ENCODE peak calls at places on chromosome 7, in four cellular contexts. One of them, this sample, is unnamed.
A peak's percentile ranks its signal among the peaks of the same experiment; 100 is the strongest.

GRCh38 chr7:17941171-17941490 is 837 bp upstream of the SNX13 start:
- DNase-seq in AG04450: no peak
- DNase-seq in NCI-H1436: no peak
- DNase-seq in stimulated activated CD4-positive, alpha-beta T cell treated with anti-CD3 and anti-CD28 coated beads, Interleukin-4, amount 100 ng/mL, for 48 hours: no peak
- DNase-seq in this sample: peak; percentile 51

GRCh38 chr7:154677454-154677853 is 325.5 kb downstream of the PAXIP1 start:
- DNase-seq in AG04450: no peak
- DNase-seq in NCI-H1436: no peak
- DNase-seq in stimulated activated CD4-positive, alpha-beta T cell treated with anti-CD3 and anti-CD28 coated beads, Interleukin-4, amount 100 ng/mL, for 48 hours: no peak
- DNase-seq in this sample: no peak

GRCh38 chr7:25790261-25790660 is 361.7 kb upstream of the NFE2L3 start:
- DNase-seq in AG04450: no peak
- DNase-seq in NCI-H1436: no peak
- DNase-seq in stimulated activated CD4-positive, alpha-beta T cell treated with anti-CD3 and anti-CD28 coated beads, Interleukin-4, amount 100 ng/mL, for 48 hours: no peak
- DNase-seq in this sample: no peak

GRCh38 chr7:91045626-91046025 is 218.6 kb upstream of the FZD1 start:
- DNase-seq in AG04450: no peak
- DNase-seq in NCI-H1436: no peak
- DNase-seq in stimulated activated CD4-positive, alpha-beta T cell treated with anti-CD3 and anti-CD28 coated beads, Interleukin-4, amount 100 ng/mL, for 48 hours: no peak
- DNase-seq in this sample: no peak

GRCh38 chr7:1854521-1855395 is 184.7 kb downstream of the ELFN1 start:
- DNase-seq in AG04450: no peak
- DNase-seq in NCI-H1436: no peak
- DNase-seq in stimulated activated CD4-positive, alpha-beta T cell treated with anti-CD3 and anti-CD28 coated beads, Interleukin-4, amount 100 ng/mL, for 48 hours: no peak
- DNase-seq in this sample: no peak

GRCh38 chr7:90931996-90932912 is 332.0 kb upstream of the FZD1 start:
- DNase-seq in AG04450: no peak
- DNase-seq in NCI-H1436: no peak
- DNase-seq in stimulated activated CD4-positive, alpha-beta T cell treated with anti-CD3 and anti-CD28 coated beads, Interleukin-4, amount 100 ng/mL, for 48 hours: no peak
- DNase-seq in this sample: no peak

GRCh38 chr7:26633557-26633956 is 230.8 kb downstream of the SKAP2 start:
- DNase-seq in AG04450: no peak
- DNase-seq in NCI-H1436: no peak
- DNase-seq in stimulated activated CD4-positive, alpha-beta T cell treated with anti-CD3 and anti-CD28 coated beads, Interleukin-4, amount 100 ng/mL, for 48 hours: no peak
- DNase-seq in this sample: no peak

GRCh38 chr7:2641406-2642393 is 9.9 kb downstream of the TTYH3 start:
- DNase-seq in AG04450: peak; percentile 90
- DNase-seq in NCI-H1436: no peak
- DNase-seq in stimulated activated CD4-positive, alpha-beta T cell treated with anti-CD3 and anti-CD28 coated beads, Interleukin-4, amount 100 ng/mL, for 48 hours: no peak
- DNase-seq in this sample: no peak

GRCh38 chr7:90655566-90655965 is 59.4 kb downstream of the CDK14 start:
- DNase-seq in AG04450: peak; percentile 72
- DNase-seq in NCI-H1436: no peak
- DNase-seq in stimulated activated CD4-positive, alpha-beta T cell treated with anti-CD3 and anti-CD28 coated beads, Interleukin-4, amount 100 ng/mL, for 48 hours: no peak
- DNase-seq in this sample: no peak

GRCh38 chr7:75945297-75946168 is 30.6 kb downstream of the POR start:
- DNase-seq in AG04450: no peak
- DNase-seq in NCI-H1436: no peak
- DNase-seq in stimulated activated CD4-positive, alpha-beta T cell treated with anti-CD3 and anti-CD28 coated beads, Interleukin-4, amount 100 ng/mL, for 48 hours: no peak
- DNase-seq in this sample: no peak

GRCh38 chr7:151247611-151248176 is 800 bp downstream of the SMARCD3 start:
- DNase-seq in AG04450: no peak
- DNase-seq in NCI-H1436: no peak
- DNase-seq in stimulated activated CD4-positive, alpha-beta T cell treated with anti-CD3 and anti-CD28 coated beads, Interleukin-4, amount 100 ng/mL, for 48 hours: no peak
- DNase-seq in this sample: peak; percentile 1

GRCh38 chr7:6256709-6257535 is 15.5 kb downstream of the CYTH3 start:
- DNase-seq in AG04450: no peak
- DNase-seq in NCI-H1436: no peak
- DNase-seq in stimulated activated CD4-positive, alpha-beta T cell treated with anti-CD3 and anti-CD28 coated beads, Interleukin-4, amount 100 ng/mL, for 48 hours: peak; percentile 44
- DNase-seq in this sample: no peak

GRCh38 chr7:44131173-44132009 is 8.0 kb upstream of the POLD2 start:
- DNase-seq in AG04450: no peak
- DNase-seq in NCI-H1436: no peak
- DNase-seq in stimulated activated CD4-positive, alpha-beta T cell treated with anti-CD3 and anti-CD28 coated beads, Interleukin-4, amount 100 ng/mL, for 48 hours: no peak
- DNase-seq in this sample: no peak

GRCh38 chr7:120989571-120990220 is 1.2 kb downstream of the CPED1 start:
- DNase-seq in AG04450: no peak
- DNase-seq in NCI-H1436: no peak
- DNase-seq in stimulated activated CD4-positive, alpha-beta T cell treated with anti-CD3 and anti-CD28 coated beads, Interleukin-4, amount 100 ng/mL, for 48 hours: no peak
- DNase-seq in this sample: no peak

GRCh38 chr7:3722396-3722846 is 421.4 kb downstream of the SDK1 start:
- DNase-seq in AG04450: no peak
- DNase-seq in NCI-H1436: no peak
- DNase-seq in stimulated activated CD4-positive, alpha-beta T cell treated with anti-CD3 and anti-CD28 coated beads, Interleukin-4, amount 100 ng/mL, for 48 hours: no peak
- DNase-seq in this sample: no peak

GRCh38 chr7:105244594-105244993 is 144.1 kb downstream of the SRPK2 start:
- DNase-seq in AG04450: no peak
- DNase-seq in NCI-H1436: no peak
- DNase-seq in stimulated activated CD4-positive, alpha-beta T cell treated with anti-CD3 and anti-CD28 coated beads, Interleukin-4, amount 100 ng/mL, for 48 hours: no peak
- DNase-seq in this sample: no peak

GRCh38 chr7:18508441-18509427 is 13.2 kb downstream of the HDAC9 start:
- DNase-seq in AG04450: peak; percentile 79
- DNase-seq in NCI-H1436: no peak
- DNase-seq in stimulated activated CD4-positive, alpha-beta T cell treated with anti-CD3 and anti-CD28 coated beads, Interleukin-4, amount 100 ng/mL, for 48 hours: no peak
- DNase-seq in this sample: no peak

GRCh38 chr7:139246494-139246893 is 15.5 kb downstream of the UBN2 start:
- DNase-seq in AG04450: no peak
- DNase-seq in NCI-H1436: no peak
- DNase-seq in stimulated activated CD4-positive, alpha-beta T cell treated with anti-CD3 and anti-CD28 coated beads, Interleukin-4, amount 100 ng/mL, for 48 hours: no peak
- DNase-seq in this sample: no peak

GRCh38 chr7:7276151-7276550 is 93.8 kb downstream of the C1GALT1 start:
- DNase-seq in AG04450: no peak
- DNase-seq in NCI-H1436: no peak
- DNase-seq in stimulated activated CD4-positive, alpha-beta T cell treated with anti-CD3 and anti-CD28 coated beads, Interleukin-4, amount 100 ng/mL, for 48 hours: no peak
- DNase-seq in this sample: peak; percentile 23

GRCh38 chr7:137932881-137933269 is 69.0 kb downstream of the CREB3L2 start:
- DNase-seq in AG04450: no peak
- DNase-seq in NCI-H1436: no peak
- DNase-seq in stimulated activated CD4-positive, alpha-beta T cell treated with anti-CD3 and anti-CD28 coated beads, Interleukin-4, amount 100 ng/mL, for 48 hours: no peak
- DNase-seq in this sample: no peak

GRCh38 chr7:97732567-97733275 is 835 bp downstream of the TAC1 start:
- DNase-seq in AG04450: no peak
- DNase-seq in NCI-H1436: no peak
- DNase-seq in stimulated activated CD4-positive, alpha-beta T cell treated with anti-CD3 and anti-CD28 coated beads, Interleukin-4, amount 100 ng/mL, for 48 hours: no peak
- DNase-seq in this sample: no peak

GRCh38 chr7:122260336-122260735 is 44.2 kb downstream of the FEZF1 start:
- DNase-seq in AG04450: no peak
- DNase-seq in NCI-H1436: no peak
- DNase-seq in stimulated activated CD4-positive, alpha-beta T cell treated with anti-CD3 and anti-CD28 coated beads, Interleukin-4, amount 100 ng/mL, for 48 hours: no peak
- DNase-seq in this sample: no peak

GRCh38 chr7:44242091-44242490 is 41.3 kb downstream of the YKT6 start:
- DNase-seq in AG04450: no peak
- DNase-seq in NCI-H1436: no peak
- DNase-seq in stimulated activated CD4-positive, alpha-beta T cell treated with anti-CD3 and anti-CD28 coated beads, Interleukin-4, amount 100 ng/mL, for 48 hours: no peak
- DNase-seq in this sample: no peak

GRCh38 chr7:5643280-5643679 is 138.2 kb downstream of the RNF216 start:
- DNase-seq in AG04450: no peak
- DNase-seq in NCI-H1436: no peak
- DNase-seq in stimulated activated CD4-positive, alpha-beta T cell treated with anti-CD3 and anti-CD28 coated beads, Interleukin-4, amount 100 ng/mL, for 48 hours: no peak
- DNase-seq in this sample: no peak

GRCh38 chr7:22810843-22811242 is 11.8 kb downstream of the TOMM7 start:
- DNase-seq in AG04450: no peak
- DNase-seq in NCI-H1436: no peak
- DNase-seq in stimulated activated CD4-positive, alpha-beta T cell treated with anti-CD3 and anti-CD28 coated beads, Interleukin-4, amount 100 ng/mL, for 48 hours: no peak
- DNase-seq in this sample: no peak

GRCh38 chr7:134752006-134752760 is 27.3 kb upstream of the CALD1 start:
- DNase-seq in AG04450: no peak
- DNase-seq in NCI-H1436: no peak
- DNase-seq in stimulated activated CD4-positive, alpha-beta T cell treated with anti-CD3 and anti-CD28 coated beads, Interleukin-4, amount 100 ng/mL, for 48 hours: no peak
- DNase-seq in this sample: no peak

GRCh38 chr7:43553999-43554398 is 28.9 kb upstream of the STK17A start:
- DNase-seq in AG04450: no peak
- DNase-seq in NCI-H1436: no peak
- DNase-seq in stimulated activated CD4-positive, alpha-beta T cell treated with anti-CD3 and anti-CD28 coated beads, Interleukin-4, amount 100 ng/mL, for 48 hours: no peak
- DNase-seq in this sample: no peak

GRCh38 chr7:73438547-73439245 is 5.1 kb downstream of the FZD9 start:
- DNase-seq in AG04450: no peak
- DNase-seq in NCI-H1436: no peak
- DNase-seq in stimulated activated CD4-positive, alpha-beta T cell treated with anti-CD3 and anti-CD28 coated beads, Interleukin-4, amount 100 ng/mL, for 48 hours: no peak
- DNase-seq in this sample: no peak

GRCh38 chr7:36986429-36987362 is 262.4 kb upstream of the AOAH start:
- DNase-seq in AG04450: peak; percentile 8
- DNase-seq in NCI-H1436: peak; percentile 35
- DNase-seq in stimulated activated CD4-positive, alpha-beta T cell treated with anti-CD3 and anti-CD28 coated beads, Interleukin-4, amount 100 ng/mL, for 48 hours: peak; percentile 47
- DNase-seq in this sample: peak; percentile 90

GRCh38 chr7:8702807-8703206 is 269.4 kb downstream of the NXPH1 start:
- DNase-seq in AG04450: no peak
- DNase-seq in NCI-H1436: no peak
- DNase-seq in stimulated activated CD4-positive, alpha-beta T cell treated with anti-CD3 and anti-CD28 coated beads, Interleukin-4, amount 100 ng/mL, for 48 hours: no peak
- DNase-seq in this sample: no peak

GRCh38 chr7:25959168-25959734 is 192.7 kb upstream of the NFE2L3 start:
- DNase-seq in AG04450: no peak
- DNase-seq in NCI-H1436: no peak
- DNase-seq in stimulated activated CD4-positive, alpha-beta T cell treated with anti-CD3 and anti-CD28 coated beads, Interleukin-4, amount 100 ng/mL, for 48 hours: no peak
- DNase-seq in this sample: no peak

GRCh38 chr7:139505563-139505962 is 17.9 kb upstream of the CLEC2L start:
- DNase-seq in AG04450: no peak
- DNase-seq in NCI-H1436: peak; percentile 1
- DNase-seq in stimulated activated CD4-positive, alpha-beta T cell treated with anti-CD3 and anti-CD28 coated beads, Interleukin-4, amount 100 ng/mL, for 48 hours: no peak
- DNase-seq in this sample: no peak

GRCh38 chr7:130365093-130365492 is 15.2 kb upstream of the CPA1 start:
- DNase-seq in AG04450: no peak
- DNase-seq in NCI-H1436: no peak
- DNase-seq in stimulated activated CD4-positive, alpha-beta T cell treated with anti-CD3 and anti-CD28 coated beads, Interleukin-4, amount 100 ng/mL, for 48 hours: no peak
- DNase-seq in this sample: no peak

GRCh38 chr7:117825132-117825531 is 48.1 kb downstream of the CTTNBP2 start:
- DNase-seq in AG04450: peak; percentile 38
- DNase-seq in NCI-H1436: no peak
- DNase-seq in stimulated activated CD4-positive, alpha-beta T cell treated with anti-CD3 and anti-CD28 coated beads, Interleukin-4, amount 100 ng/mL, for 48 hours: no peak
- DNase-seq in this sample: no peak

This sample was measured in NCI-H1105 treated with DMSO at 0.1 percent for 48 hours.